ENCODE peak calls at places on chromosomes 6 and 20, in ten cellular contexts. One of them, this sample, is unnamed. For H3K4me1, the result is how much of the 10 kb centered on the place peaks cover.

GRCh38 chr6:164378330-164378729 is 931.1 kb downstream of the C6orf118 start:
- DNase-seq in cardiac muscle cell: no peak
- DNase-seq in upper lobe of right lung: no peak
- DNase-seq in tibial artery: no peak
- DNase-seq in CD8-positive, alpha-beta T cell: no peak
- DNase-seq in kidney: no peak
- DNase-seq in lung: no peak
- DNase-seq in pancreas: no peak
- DNase-seq in psoas muscle: no peak
- DNase-seq in RWPE2: no peak
- DNase-seq in this sample: no peak

GRCh38 chr20:3262566-3262965 is 23.6 kb upstream of the SLC4A11 start:
- DNase-seq in psoas muscle: no peak
- DNase-seq in kidney: no peak
- DNase-seq in lung: no peak
- DNase-seq in RWPE2: no peak
- DNase-seq in upper lobe of right lung: no peak
- DNase-seq in CD8-positive, alpha-beta T cell: no peak
- DNase-seq in tibial artery: no peak
- DNase-seq in cardiac muscle cell: no peak
- DNase-seq in pancreas: no peak
- DNase-seq in this sample: no peak

GRCh38 chr20:60895363-60896079 is 356.5 kb upstream of the CDH4 start:
- DNase-seq in kidney: no peak
- DNase-seq in RWPE2: no peak
- DNase-seq in tibial artery: no peak
- DNase-seq in upper lobe of right lung: no peak
- DNase-seq in pancreas: no peak
- DNase-seq in cardiac muscle cell: no peak
- DNase-seq in psoas muscle: no peak
- DNase-seq in lung: no peak
- DNase-seq in CD8-positive, alpha-beta T cell: no peak
- DNase-seq in this sample: no peak

GRCh38 chr20:53565254-53565653 is 28.4 kb downstream of the ZNF217 start:
- DNase-seq in tibial artery: no peak
- DNase-seq in psoas muscle: no peak
- DNase-seq in kidney: no peak
- DNase-seq in CD8-positive, alpha-beta T cell: no peak
- DNase-seq in lung: no peak
- DNase-seq in pancreas: no peak
- DNase-seq in cardiac muscle cell: no peak
- DNase-seq in upper lobe of right lung: no peak
- DNase-seq in RWPE2: no peak
- DNase-seq in this sample: no peak

GRCh38 chr6:36054415-36054814 is 26.8 kb downstream of the MAPK14 start:
- DNase-seq in CD8-positive, alpha-beta T cell: no peak
- DNase-seq in psoas muscle: no peak
- DNase-seq in lung: no peak
- DNase-seq in pancreas: no peak
- DNase-seq in upper lobe of right lung: no peak
- DNase-seq in kidney: no peak
- DNase-seq in cardiac muscle cell: no peak
- DNase-seq in RWPE2: no peak
- DNase-seq in tibial artery: no peak
- DNase-seq in this sample: no peak

GRCh38 chr20:46307139-46307998 is 929 bp downstream of the CDH22 start:
- DNase-seq in psoas muscle: peak
- DNase-seq in lung: peak
- DNase-seq in cardiac muscle cell: peak
- DNase-seq in CD8-positive, alpha-beta T cell: peak
- DNase-seq in pancreas: peak
- DNase-seq in kidney: peak
- DNase-seq in upper lobe of right lung: peak
- DNase-seq in tibial artery: peak
- DNase-seq in RWPE2: peak
- DNase-seq in this sample: peak

GRCh38 chr6:50990750-50991446 is 172.2 kb downstream of the TFAP2B start:
- DNase-seq in pancreas: no peak
- DNase-seq in CD8-positive, alpha-beta T cell: no peak
- DNase-seq in lung: no peak
- DNase-seq in kidney: no peak
- DNase-seq in upper lobe of right lung: no peak
- DNase-seq in cardiac muscle cell: no peak
- DNase-seq in psoas muscle: no peak
- DNase-seq in tibial artery: no peak
- DNase-seq in RWPE2: no peak
- DNase-seq in this sample: no peak

GRCh38 chr6:24918641-24919403 is 16.9 kb downstream of the RIPOR2 start:
- DNase-seq in kidney: no peak
- DNase-seq in RWPE2: no peak
- DNase-seq in CD8-positive, alpha-beta T cell: no peak
- DNase-seq in upper lobe of right lung: no peak
- DNase-seq in lung: no peak
- DNase-seq in tibial artery: no peak
- DNase-seq in pancreas: no peak
- DNase-seq in cardiac muscle cell: no peak
- DNase-seq in psoas muscle: no peak
- DNase-seq in this sample: no peak

GRCh38 chr20:21182832-21183563 is 57.1 kb downstream of the KIZ start:
- DNase-seq in psoas muscle: no peak
- DNase-seq in tibial artery: no peak
- DNase-seq in cardiac muscle cell: peak
- DNase-seq in upper lobe of right lung: no peak
- DNase-seq in CD8-positive, alpha-beta T cell: no peak
- DNase-seq in RWPE2: no peak
- DNase-seq in pancreas: no peak
- DNase-seq in kidney: peak
- DNase-seq in lung: no peak
- DNase-seq in this sample: no peak

GRCh38 chr6:50610562-50610961 is 102.8 kb upstream of the TFAP2D start:
- DNase-seq in kidney: no peak
- DNase-seq in pancreas: no peak
- DNase-seq in cardiac muscle cell: no peak
- DNase-seq in tibial artery: no peak
- DNase-seq in psoas muscle: no peak
- DNase-seq in CD8-positive, alpha-beta T cell: no peak
- DNase-seq in upper lobe of right lung: no peak
- DNase-seq in RWPE2: no peak
- DNase-seq in lung: no peak
- DNase-seq in this sample: no peak

GRCh38 chr20:14494355-14494754 is 156.9 kb upstream of the FLRT3 start:
- DNase-seq in kidney: no peak
- DNase-seq in pancreas: no peak
- DNase-seq in upper lobe of right lung: no peak
- DNase-seq in lung: no peak
- DNase-seq in RWPE2: no peak
- DNase-seq in cardiac muscle cell: no peak
- DNase-seq in CD8-positive, alpha-beta T cell: no peak
- DNase-seq in tibial artery: no peak
- DNase-seq in psoas muscle: no peak
- DNase-seq in this sample: no peak

GRCh38 chr20:48818481-48818987 is 9.3 kb downstream of the PREX1 start:
- DNase-seq in kidney: no peak
- DNase-seq in cardiac muscle cell: no peak
- DNase-seq in RWPE2: no peak
- DNase-seq in psoas muscle: no peak
- DNase-seq in tibial artery: no peak
- DNase-seq in upper lobe of right lung: no peak
- DNase-seq in CD8-positive, alpha-beta T cell: no peak
- DNase-seq in lung: no peak
- DNase-seq in pancreas: no peak
- DNase-seq in this sample: no peak

GRCh38 chr20:219290-220115 is 7.6 kb upstream of the DEFB129 start:
- DNase-seq in kidney: no peak
- DNase-seq in RWPE2: no peak
- DNase-seq in psoas muscle: no peak
- DNase-seq in pancreas: no peak
- DNase-seq in CD8-positive, alpha-beta T cell: no peak
- DNase-seq in upper lobe of right lung: no peak
- DNase-seq in cardiac muscle cell: peak
- DNase-seq in lung: no peak
- DNase-seq in tibial artery: no peak
- DNase-seq in this sample: no peak
- TF ChIP-seq CTCF in kidney: peak
- TF ChIP-seq CTCF in RWPE2: peak
- TF ChIP-seq CTCF in psoas muscle: peak
- TF ChIP-seq CTCF in pancreas: no peak
- TF ChIP-seq CTCF in CD8-positive, alpha-beta T cell: no peak
- TF ChIP-seq CTCF in upper lobe of right lung: peak
- TF ChIP-seq CTCF in cardiac muscle cell: peak
- TF ChIP-seq CTCF in lung: no peak
- TF ChIP-seq CTCF in tibial artery: no peak
- TF ChIP-seq CTCF in this sample: no peak

DNA sequence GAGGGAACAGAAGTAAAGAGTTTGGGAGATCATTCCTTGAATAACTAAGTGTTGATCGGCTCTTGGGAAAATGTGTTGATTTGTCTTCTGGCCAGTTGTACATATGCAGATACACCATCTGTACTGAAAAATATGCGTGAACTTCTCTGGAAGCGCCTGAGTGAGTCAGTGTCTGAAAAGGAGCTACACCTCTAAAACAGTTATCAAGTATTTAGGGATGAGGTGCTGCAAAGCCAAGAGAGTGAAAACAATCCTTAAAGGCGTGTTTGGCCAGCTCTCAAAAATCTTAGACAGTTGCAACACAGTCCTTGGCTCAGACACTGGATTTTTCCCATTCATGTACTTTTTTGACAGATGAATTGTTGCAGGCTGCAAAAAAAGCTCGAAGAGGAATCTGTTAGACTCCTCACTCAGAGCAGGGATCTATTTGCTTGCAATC is 61.3 kb downstream of the BMP6 start:
- DNase-seq in pancreas: no peak
- DNase-seq in tibial artery: no peak
- DNase-seq in kidney: no peak
- DNase-seq in psoas muscle: peak
- DNase-seq in CD8-positive, alpha-beta T cell: no peak
- DNase-seq in lung: peak
- DNase-seq in RWPE2: no peak
- DNase-seq in upper lobe of right lung: no peak
- DNase-seq in cardiac muscle cell: peak
- DNase-seq in this sample: no peak
- H3K4me3 ChIP-seq in pancreas: no peak
- H3K4me3 ChIP-seq in tibial artery: no peak
- H3K4me3 ChIP-seq in kidney: no peak
- H3K4me3 ChIP-seq in psoas muscle: no peak
- H3K4me3 ChIP-seq in CD8-positive, alpha-beta T cell: no peak
- H3K4me3 ChIP-seq in lung: no peak
- H3K4me3 ChIP-seq in RWPE2: no peak
- H3K4me3 ChIP-seq in upper lobe of right lung: no peak
- H3K4me3 ChIP-seq in cardiac muscle cell: no peak
- H3K4me3 ChIP-seq in this sample: no peak

GRCh38 chr6:111761783-111762312 is 111.4 kb downstream of the FYN start:
- DNase-seq in cardiac muscle cell: peak
- DNase-seq in psoas muscle: no peak
- DNase-seq in upper lobe of right lung: no peak
- DNase-seq in kidney: no peak
- DNase-seq in RWPE2: no peak
- DNase-seq in pancreas: no peak
- DNase-seq in tibial artery: no peak
- DNase-seq in CD8-positive, alpha-beta T cell: no peak
- DNase-seq in lung: no peak
- DNase-seq in this sample: no peak
- H3K4me1 ChIP-seq in cardiac muscle cell: half or more
- H3K4me1 ChIP-seq in psoas muscle: under half
- H3K4me1 ChIP-seq in upper lobe of right lung: under half
- H3K4me1 ChIP-seq in kidney: under half
- H3K4me1 ChIP-seq in RWPE2: under half
- H3K4me1 ChIP-seq in pancreas: under half
- H3K4me1 ChIP-seq in tibial artery: under half
- H3K4me1 ChIP-seq in CD8-positive, alpha-beta T cell: half or more
- H3K4me1 ChIP-seq in lung: under half
- H3K4me1 ChIP-seq in this sample: under half

DNA sequence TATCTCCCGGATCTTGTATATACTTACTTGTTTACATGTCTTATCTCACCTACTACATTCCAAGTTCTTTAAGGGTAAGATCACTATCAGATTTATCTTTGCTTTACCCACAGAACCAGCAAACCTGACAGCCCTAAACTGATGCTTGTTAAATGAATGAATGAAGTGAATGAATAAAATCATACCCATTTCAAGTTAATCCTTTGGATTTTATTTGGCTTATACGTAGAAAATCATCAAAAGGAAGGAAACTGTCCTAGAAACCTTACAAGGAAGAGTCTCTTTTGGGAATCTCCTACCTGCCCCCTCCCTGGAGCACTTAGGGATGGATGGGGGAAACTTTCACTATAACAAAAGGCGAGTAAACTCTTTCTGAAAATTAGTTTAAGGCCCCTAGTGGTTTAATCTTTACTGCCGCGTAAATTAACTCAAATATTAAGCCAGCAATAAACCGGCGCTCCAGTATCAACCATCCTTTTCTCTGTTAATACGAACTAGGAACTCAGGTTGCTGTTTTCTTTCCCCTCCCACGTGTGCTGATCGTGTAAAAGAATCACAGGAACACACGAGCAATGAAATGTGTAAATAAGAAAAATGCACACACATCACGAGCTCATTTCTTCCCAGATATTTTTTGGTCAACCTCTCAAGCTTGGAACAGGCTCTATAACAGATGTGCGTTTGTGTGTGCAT is 1.2 kb upstream of the UTRN start:
- DNase-seq in psoas muscle: no peak
- DNase-seq in CD8-positive, alpha-beta T cell: no peak
- DNase-seq in lung: peak
- DNase-seq in upper lobe of right lung: no peak
- DNase-seq in RWPE2: no peak
- DNase-seq in tibial artery: no peak
- DNase-seq in kidney: no peak
- DNase-seq in pancreas: no peak
- DNase-seq in cardiac muscle cell: peak
- DNase-seq in this sample: no peak
- TF ChIP-seq CTCF in psoas muscle: no peak
- TF ChIP-seq CTCF in CD8-positive, alpha-beta T cell: no peak
- TF ChIP-seq CTCF in lung: no peak
- TF ChIP-seq CTCF in upper lobe of right lung: peak
- TF ChIP-seq CTCF in RWPE2: no peak
- TF ChIP-seq CTCF in tibial artery: no peak
- TF ChIP-seq CTCF in kidney: no peak
- TF ChIP-seq CTCF in pancreas: no peak
- TF ChIP-seq CTCF in cardiac muscle cell: peak
- TF ChIP-seq CTCF in this sample: no peak

GRCh38 chr6:27617046-27617687 is 144.3 kb upstream of the ZNF184 start:
- DNase-seq in tibial artery: no peak
- DNase-seq in kidney: no peak
- DNase-seq in lung: no peak
- DNase-seq in CD8-positive, alpha-beta T cell: no peak
- DNase-seq in cardiac muscle cell: peak
- DNase-seq in RWPE2: no peak
- DNase-seq in psoas muscle: no peak
- DNase-seq in pancreas: no peak
- DNase-seq in upper lobe of right lung: no peak
- DNase-seq in this sample: no peak
- H3K4me3 ChIP-seq in tibial artery: no peak
- H3K4me3 ChIP-seq in kidney: no peak
- H3K4me3 ChIP-seq in lung: no peak
- H3K4me3 ChIP-seq in CD8-positive, alpha-beta T cell: no peak
- H3K4me3 ChIP-seq in cardiac muscle cell: peak
- H3K4me3 ChIP-seq in RWPE2: peak
- H3K4me3 ChIP-seq in psoas muscle: peak
- H3K4me3 ChIP-seq in pancreas: peak
- H3K4me3 ChIP-seq in upper lobe of right lung: peak
- H3K4me3 ChIP-seq in this sample: no peak

GRCh38 chr6:12048609-12049008 is 36.5 kb downstream of the HIVEP1 start:
- DNase-seq in CD8-positive, alpha-beta T cell: no peak
- DNase-seq in upper lobe of right lung: no peak
- DNase-seq in lung: no peak
- DNase-seq in tibial artery: no peak
- DNase-seq in RWPE2: no peak
- DNase-seq in psoas muscle: no peak
- DNase-seq in cardiac muscle cell: no peak
- DNase-seq in kidney: no peak
- DNase-seq in pancreas: no peak
- DNase-seq in this sample: no peak
- H3K4me1 ChIP-seq in CD8-positive, alpha-beta T cell: under half
- H3K4me1 ChIP-seq in upper lobe of right lung: under half
- H3K4me1 ChIP-seq in lung: under half
- H3K4me1 ChIP-seq in tibial artery: under half
- H3K4me1 ChIP-seq in RWPE2: under half
- H3K4me1 ChIP-seq in psoas muscle: under half
- H3K4me1 ChIP-seq in cardiac muscle cell: under half
- H3K4me1 ChIP-seq in kidney: under half
- H3K4me1 ChIP-seq in pancreas: under half
- H3K4me1 ChIP-seq in this sample: under half

This sample was measured in mucosa of descending colon.